ENCODE peak calls at places on chromosomes 11 and 22, in five cellular contexts. One of them, this sample, is unnamed.

GRCh38 chr11:3861698-3862097 is 6.2 kb downstream of the STIM1 start:
- DNase-seq in heart right ventricle: no peak
- DNase-seq in stomach: no peak
- DNase-seq in body of pancreas: no peak
- DNase-seq in GM23338: peak; percentile 30
- DNase-seq in this sample: no peak

GRCh38 chr11:118221419-118221818 is 3.4 kb downstream of the JAML start:
- DNase-seq in heart right ventricle: no peak
- DNase-seq in stomach: no peak
- DNase-seq in body of pancreas: no peak
- DNase-seq in GM23338: no peak
- DNase-seq in this sample: no peak

GRCh38 chr22:17264321-17265052 is 45.3 kb upstream of the ADA2 start:
- DNase-seq in heart right ventricle: no peak
- DNase-seq in stomach: no peak
- DNase-seq in body of pancreas: no peak
- DNase-seq in GM23338: peak; percentile 87
- DNase-seq in this sample: no peak

GRCh38 chr11:125922156-125922555 is 17.8 kb downstream of the DDX25 start:
- DNase-seq in heart right ventricle: no peak
- DNase-seq in stomach: no peak
- DNase-seq in body of pancreas: no peak
- DNase-seq in GM23338: no peak
- DNase-seq in this sample: no peak

GRCh38 chr11:43555811-43556210 is 124.7 kb upstream of the HSD17B12 start:
- DNase-seq in heart right ventricle: peak; percentile 21
- DNase-seq in stomach: no peak
- DNase-seq in body of pancreas: peak; percentile 47
- DNase-seq in GM23338: no peak
- DNase-seq in this sample: no peak

GRCh38 chr22:17786435-17787158 is 12.3 kb upstream of the BID start:
- DNase-seq in heart right ventricle: peak; percentile 75
- DNase-seq in stomach: peak; percentile 57
- DNase-seq in body of pancreas: no peak
- DNase-seq in GM23338: peak; percentile 57
- DNase-seq in this sample: peak; percentile 76

GRCh38 chr11:94473177-94473799 is 20.4 kb downstream of the MRE11 start:
- DNase-seq in heart right ventricle: no peak
- DNase-seq in stomach: no peak
- DNase-seq in body of pancreas: no peak
- DNase-seq in GM23338: peak; percentile 53
- DNase-seq in this sample: no peak

GRCh38 chr11:44018127-44018521 is 29.7 kb upstream of the ACCSL start:
- DNase-seq in heart right ventricle: no peak
- DNase-seq in stomach: peak; percentile 13
- DNase-seq in body of pancreas: no peak
- DNase-seq in GM23338: no peak
- DNase-seq in this sample: peak; percentile 59

GRCh38 chr11:111541209-111542061 is 915 bp downstream of the LAYN start:
- DNase-seq in heart right ventricle: peak; percentile 43
- DNase-seq in stomach: no peak
- DNase-seq in body of pancreas: peak; percentile 41
- DNase-seq in GM23338: peak; percentile 78
- DNase-seq in this sample: no peak

GRCh38 chr22:44587004-44587793 is 89.2 kb upstream of the RTL6 start:
- DNase-seq in heart right ventricle: no peak
- DNase-seq in stomach: no peak
- DNase-seq in body of pancreas: peak; percentile 34
- DNase-seq in GM23338: no peak
- DNase-seq in this sample: no peak

GRCh38 chr11:59182457-59183151 is 10.7 kb downstream of the DTX4 start:
- DNase-seq in heart right ventricle: no peak
- DNase-seq in stomach: peak; percentile 44
- DNase-seq in body of pancreas: no peak
- DNase-seq in GM23338: peak; percentile 87
- DNase-seq in this sample: no peak

GRCh38 chr11:452203-452744 is 2.2 kb downstream of the PTDSS2 start:
- DNase-seq in heart right ventricle: no peak
- DNase-seq in stomach: no peak
- DNase-seq in body of pancreas: no peak
- DNase-seq in GM23338: no peak
- DNase-seq in this sample: no peak

GRCh38 chr22:36544107-36544620 is 15.2 kb upstream of the EIF3D start:
- DNase-seq in heart right ventricle: no peak
- DNase-seq in stomach: no peak
- DNase-seq in body of pancreas: no peak
- DNase-seq in GM23338: no peak
- DNase-seq in this sample: no peak

GRCh38 chr22:33931406-33931805 is 11.1 kb upstream of the LARGE1 start:
- DNase-seq in heart right ventricle: no peak
- DNase-seq in stomach: no peak
- DNase-seq in body of pancreas: no peak
- DNase-seq in GM23338: no peak
- DNase-seq in this sample: no peak

GRCh38 chr11:11250470-11250869 is 102.6 kb downstream of the CSNK2A3 start:
- DNase-seq in heart right ventricle: no peak
- DNase-seq in stomach: no peak
- DNase-seq in body of pancreas: no peak
- DNase-seq in GM23338: no peak
- DNase-seq in this sample: no peak

GRCh38 chr11:110312670-110313069 is 16.3 kb upstream of the RDX start:
- DNase-seq in heart right ventricle: no peak
- DNase-seq in stomach: no peak
- DNase-seq in body of pancreas: no peak
- DNase-seq in GM23338: no peak
- DNase-seq in this sample: no peak

GRCh38 chr22:37400719-37401118 is 26.6 kb downstream of the ELFN2 start:
- DNase-seq in heart right ventricle: no peak
- DNase-seq in stomach: no peak
- DNase-seq in body of pancreas: no peak
- DNase-seq in GM23338: no peak
- DNase-seq in this sample: no peak

GRCh38 chr11:133072858-133073582 is 459.3 kb downstream of the OPCML start:
- DNase-seq in heart right ventricle: no peak
- DNase-seq in stomach: no peak
- DNase-seq in body of pancreas: no peak
- DNase-seq in GM23338: no peak
- DNase-seq in this sample: no peak

GRCh38 chr11:45683285-45684058 is 18.1 kb upstream of the CHST1 start:
- DNase-seq in heart right ventricle: no peak
- DNase-seq in stomach: no peak
- DNase-seq in body of pancreas: no peak
- DNase-seq in GM23338: no peak
- DNase-seq in this sample: no peak

GRCh38 chr11:108121274-108122155 is at the start of gene ACAT1:
- DNase-seq in heart right ventricle: peak; percentile 99
- DNase-seq in stomach: peak; percentile 99
- DNase-seq in body of pancreas: peak; percentile 98
- DNase-seq in GM23338: peak; percentile 96
- DNase-seq in this sample: peak; percentile 97

GRCh38 chr22:49566693-49567092 is 261.0 kb downstream of the BRD1 start:
- DNase-seq in heart right ventricle: no peak
- DNase-seq in stomach: no peak
- DNase-seq in body of pancreas: peak; percentile 6
- DNase-seq in GM23338: no peak
- DNase-seq in this sample: no peak

GRCh38 chr22:30354644-30355043 is 2.0 kb downstream of the SF3A1 start:
- DNase-seq in heart right ventricle: no peak
- DNase-seq in stomach: no peak
- DNase-seq in body of pancreas: no peak
- DNase-seq in GM23338: no peak
- DNase-seq in this sample: no peak

GRCh38 chr11:15158351-15159015 is 43.8 kb downstream of the INSC start:
- DNase-seq in heart right ventricle: no peak
- DNase-seq in stomach: no peak
- DNase-seq in body of pancreas: no peak
- DNase-seq in GM23338: no peak
- DNase-seq in this sample: no peak

GRCh38 chr11:134293119-134294113 is 17.2 kb downstream of the GLB1L3 start:
- DNase-seq in heart right ventricle: no peak
- DNase-seq in stomach: no peak
- DNase-seq in body of pancreas: no peak
- DNase-seq in GM23338: no peak
- DNase-seq in this sample: peak; percentile 30

GRCh38 chr22:32217465-32217864 is 12.6 kb upstream of the RFPL2 start:
- DNase-seq in heart right ventricle: no peak
- DNase-seq in stomach: no peak
- DNase-seq in body of pancreas: no peak
- DNase-seq in GM23338: no peak
- DNase-seq in this sample: no peak

GRCh38 chr11:121194731-121195596 is 93.9 kb downstream of the TECTA start:
- DNase-seq in heart right ventricle: no peak
- DNase-seq in stomach: peak; percentile 39
- DNase-seq in body of pancreas: peak; percentile 55
- DNase-seq in GM23338: peak; percentile 83
- DNase-seq in this sample: no peak

GRCh38 chr11:121226415-121227263 is 65.9 kb upstream of the SC5D start:
- DNase-seq in heart right ventricle: no peak
- DNase-seq in stomach: no peak
- DNase-seq in body of pancreas: no peak
- DNase-seq in GM23338: no peak
- DNase-seq in this sample: no peak

GRCh38 chr11:73003083-73003482 is 139.0 kb downstream of the FCHSD2 start:
- DNase-seq in heart right ventricle: no peak
- DNase-seq in stomach: no peak
- DNase-seq in body of pancreas: no peak
- DNase-seq in GM23338: no peak
- DNase-seq in this sample: no peak

GRCh38 chr11:32113637-32114203 is 22.8 kb downstream of the RCN1 start:
- DNase-seq in heart right ventricle: no peak
- DNase-seq in stomach: no peak
- DNase-seq in body of pancreas: no peak
- DNase-seq in GM23338: peak; percentile 35
- DNase-seq in this sample: no peak

GRCh38 chr11:76791861-76792260 is 8.7 kb downstream of the TSKU start:
- DNase-seq in heart right ventricle: no peak
- DNase-seq in stomach: peak; percentile 26
- DNase-seq in body of pancreas: peak; percentile 52
- DNase-seq in GM23338: no peak
- DNase-seq in this sample: no peak

GRCh38 chr11:126416542-126417090 is 61.1 kb downstream of the ST3GAL4 start:
- DNase-seq in heart right ventricle: peak; percentile 95
- DNase-seq in stomach: peak; percentile 88
- DNase-seq in body of pancreas: peak; percentile 88
- DNase-seq in GM23338: peak; percentile 91
- DNase-seq in this sample: peak; percentile 92

GRCh38 chr11:20631525-20632168 is 32.2 kb downstream of the SLC6A5 start:
- DNase-seq in heart right ventricle: no peak
- DNase-seq in stomach: no peak
- DNase-seq in body of pancreas: no peak
- DNase-seq in GM23338: no peak
- DNase-seq in this sample: no peak

GRCh38 chr11:64760759-64761417 is 1.1 kb upstream of the PYGM start:
- DNase-seq in heart right ventricle: no peak
- DNase-seq in stomach: no peak
- DNase-seq in body of pancreas: no peak
- DNase-seq in GM23338: no peak
- DNase-seq in this sample: no peak